ENCODE peak calls at places on chromosomes 2 and 18, in six cellular contexts. W is neuronal stem cell, K is mesendoderm, Z is H9, G is H1, X is IMR-90. M is an unnamed sample.

GRCh38 chr2:45027051-45027450 is 17.8 kb upstream of the SIX2 start:
- DNase-seq in W (no peak), Z (no peak), X (no peak), G (no peak), K (no peak), M (no peak)

GRCh38 chr2:47697000-47697601 is 85.8 kb upstream of the MSH6 start:
- DNase-seq in W (no peak), X (no peak), K (peak), Z (no peak), G (no peak), M (no peak)

GRCh38 chr2:168137510-168138180 is 109.8 kb downstream of the STK39 start:
- DNase-seq in Z (no peak), X (no peak), W (no peak), K (peak), G (no peak), M (no peak)

GRCh38 chr18:49764032-49764431 is 49.3 kb downstream of the ACAA2 start:
- DNase-seq in X (peak), W (no peak), Z (no peak), G (no peak), K (no peak), M (peak)

GRCh38 chr18:3319399-3319798 is 57.5 kb downstream of the MYL12B start:
- DNase-seq in Z (no peak), G (no peak), W (no peak), K (no peak), X (no peak), M (no peak)

GRCh38 chr2:49943944-49944803 is 789.9 kb upstream of the FSHR start:
- DNase-seq in K (no peak), Z (no peak), X (no peak), G (no peak), W (no peak), M (no peak)

GRCh38 chr2:108553181-108553919 is 19.1 kb downstream of the LIMS1 start:
- DNase-seq in Z (no peak), X (no peak), W (no peak), K (no peak), G (no peak), M (peak)

GRCh38 chr2:126244937-126245336 is 411.0 kb upstream of the GYPC start:
- DNase-seq in K (peak), Z (peak), W (peak), X (no peak), G (peak), M (peak)

GRCh38 chr2:113083311-113083710 is 15.5 kb downstream of the IL1F10 start:
- DNase-seq in G (no peak), K (no peak), X (no peak), W (no peak), Z (no peak), M (no peak)

GRCh38 chr2:45439788-45440773 is 171.0 kb downstream of the SRBD1 start:
- DNase-seq in K (no peak), X (peak), Z (no peak), W (no peak), G (no peak), M (no peak)

GRCh38 chr2:37599688-37600525 is 71.5 kb downstream of the CDC42EP3 start:
- DNase-seq in K (no peak), X (no peak), W (no peak), G (no peak), Z (no peak), M (no peak)

GRCh38 chr2:169845016-169845415 is 17.8 kb downstream of the UBR3 start:
- DNase-seq in W (no peak), G (no peak), X (peak), K (no peak), Z (no peak), M (no peak)

GRCh38 chr18:77086656-77087390 is 45.8 kb downstream of the MBP start:
- DNase-seq in X (no peak), Z (no peak), K (no peak), G (no peak), W (no peak), M (peak)

GRCh38 chr2:43251171-43251731 is 24.8 kb upstream of the ZFP36L2 start:
- DNase-seq in G (no peak), Z (no peak), X (peak), W (no peak), K (peak), M (peak)

DNA sequence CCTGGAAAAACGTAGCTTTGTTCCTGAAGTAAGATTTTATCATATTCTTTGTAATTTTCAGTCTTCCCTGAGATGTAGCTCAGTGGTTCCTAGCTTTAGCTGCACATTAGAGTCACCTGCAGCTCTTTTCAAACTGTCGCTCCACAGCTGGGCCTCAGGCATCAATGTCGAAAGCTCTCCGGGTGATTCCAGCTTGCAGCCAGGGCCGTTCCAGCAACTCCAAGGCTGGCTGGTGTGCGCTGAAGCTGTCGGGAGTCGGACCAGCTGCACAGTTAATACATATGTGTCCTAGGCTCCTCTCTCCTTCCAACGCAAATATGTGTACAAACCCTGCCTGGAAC is 609 bp upstream of the ZNF2 start:
- DNase-seq in Z (no peak), K (no peak), G (no peak), X (no peak), W (no peak), M (no peak)
- H4K8ac ChIP-seq in Z (no peak), K (peak), G (peak), X (peak), W (no peak), M (peak)

GRCh38 chr18:51522821-51523220 is 325.3 kb upstream of the MEX3C start:
- DNase-seq in W (no peak), Z (no peak), K (peak), X (no peak), G (no peak), M (no peak)

GRCh38 chr18:51520676-51521180 is 323.2 kb upstream of the MEX3C start:
- DNase-seq in Z (no peak), K (no peak), G (no peak), W (no peak), X (no peak), M (no peak)

GRCh38 chr18:51522338-51522737 is 324.9 kb upstream of the MEX3C start:
- DNase-seq in X (no peak), W (no peak), G (peak), Z (peak), K (peak), M (no peak)

GRCh38 chr18:51525453-51526225 is 328.2 kb upstream of the MEX3C start:
- DNase-seq in K (no peak), G (no peak), Z (no peak), X (no peak), W (no peak), M (no peak)

DNA sequence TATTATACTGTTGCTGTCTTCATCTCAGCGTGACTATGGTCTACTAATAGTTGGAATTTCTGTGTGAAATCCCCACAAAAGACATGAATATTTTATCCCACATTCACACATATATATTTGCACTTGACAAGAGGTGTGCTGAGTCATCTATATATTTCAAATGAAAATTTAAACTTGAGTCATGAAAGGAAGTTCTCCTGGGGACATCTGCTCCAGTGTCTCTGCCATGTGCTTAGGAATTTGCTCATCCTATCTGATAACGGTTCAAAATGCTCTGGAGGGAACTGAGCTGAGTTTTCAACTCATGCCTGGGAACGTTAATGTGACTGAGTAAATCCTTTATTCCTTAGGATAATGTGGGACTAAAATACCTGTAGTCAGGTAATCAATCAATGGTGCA is 326.2 kb upstream of the MEX3C start:
- DNase-seq in X (no peak), W (no peak), K (no peak), G (no peak), Z (no peak), M (no peak)
- H3K4me2 ChIP-seq in X (no peak), W (no peak), K (no peak), G (no peak), Z (no peak), M (no peak)

DNA sequence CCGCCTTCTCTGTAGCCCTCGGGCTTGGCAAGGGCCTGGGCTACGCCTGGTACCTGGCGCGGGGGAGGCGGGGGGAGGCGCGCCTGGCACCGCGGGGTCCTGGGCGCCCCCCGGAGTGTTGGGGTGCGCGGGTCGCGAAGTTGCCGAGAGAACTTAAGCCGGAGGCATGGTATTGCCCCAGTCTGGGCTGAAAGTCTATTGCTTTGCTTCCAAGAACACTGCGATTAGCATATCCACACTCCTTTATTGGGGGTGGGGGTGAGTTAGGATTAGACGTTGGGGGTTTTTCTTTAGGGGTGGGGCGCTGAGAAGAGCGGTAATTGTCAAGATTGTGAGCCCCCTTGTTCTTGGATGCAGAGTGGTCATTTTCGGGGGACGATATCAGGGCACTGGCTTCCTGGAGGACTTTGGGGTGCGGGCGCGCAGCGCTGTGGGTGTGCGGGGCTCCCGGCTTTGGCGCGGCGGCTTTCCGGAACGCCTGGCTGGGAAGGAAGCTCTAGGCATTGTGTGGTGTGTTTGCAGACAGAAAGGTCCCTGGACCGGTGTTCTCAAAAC is 799 bp downstream of the TANC1 start:
- DNase-seq in W (peak), X (no peak), K (no peak), G (no peak), Z (no peak), M (no peak)
- H4K8ac ChIP-seq in W (no peak), X (peak), K (no peak), G (peak), Z (no peak), M (peak)

DNA sequence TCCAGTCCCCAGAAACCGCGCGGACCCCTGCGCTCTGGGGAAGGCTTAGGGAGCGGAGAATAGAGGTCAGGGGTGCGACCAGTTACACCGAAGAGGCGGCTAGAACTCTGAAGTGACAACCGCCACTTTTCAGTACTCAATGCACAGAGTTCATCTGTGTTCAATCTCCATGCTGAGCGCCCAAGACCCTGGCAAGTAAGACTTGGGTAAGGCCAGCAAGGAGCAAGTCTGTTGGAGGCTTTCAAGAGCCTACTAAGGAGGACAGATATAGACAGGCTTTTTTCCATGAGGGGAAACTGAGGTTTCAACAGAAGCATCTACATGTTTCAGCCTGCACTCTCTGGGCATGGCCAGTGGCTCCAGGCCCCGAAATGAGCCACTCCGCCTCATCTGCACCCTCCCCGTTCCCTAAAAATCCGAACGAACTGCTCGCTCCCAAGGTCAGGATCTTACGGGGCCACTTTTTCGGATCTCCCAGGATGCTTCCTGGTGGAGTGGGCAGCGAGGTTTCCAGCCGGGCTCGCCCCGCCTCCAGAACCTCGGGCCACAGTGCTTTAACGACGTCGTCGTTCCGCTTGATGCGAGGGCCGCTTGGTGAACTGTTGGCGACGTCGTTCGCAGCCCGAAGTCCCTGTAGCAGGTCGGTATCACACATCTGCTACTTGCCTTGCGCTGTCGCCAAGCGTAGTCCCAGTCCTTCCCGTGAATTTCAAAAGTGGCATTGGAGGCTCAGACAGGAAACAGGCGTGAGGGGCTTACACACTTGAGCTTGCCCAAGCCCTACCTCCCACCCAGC is 15.5 kb downstream of the EVX2 start:
- DNase-seq in W (no peak), G (no peak), K (no peak), Z (peak), X (no peak), M (no peak)
- H3K4me2 ChIP-seq in W (no peak), G (peak), K (no peak), Z (peak), X (no peak), M (no peak)

DNA sequence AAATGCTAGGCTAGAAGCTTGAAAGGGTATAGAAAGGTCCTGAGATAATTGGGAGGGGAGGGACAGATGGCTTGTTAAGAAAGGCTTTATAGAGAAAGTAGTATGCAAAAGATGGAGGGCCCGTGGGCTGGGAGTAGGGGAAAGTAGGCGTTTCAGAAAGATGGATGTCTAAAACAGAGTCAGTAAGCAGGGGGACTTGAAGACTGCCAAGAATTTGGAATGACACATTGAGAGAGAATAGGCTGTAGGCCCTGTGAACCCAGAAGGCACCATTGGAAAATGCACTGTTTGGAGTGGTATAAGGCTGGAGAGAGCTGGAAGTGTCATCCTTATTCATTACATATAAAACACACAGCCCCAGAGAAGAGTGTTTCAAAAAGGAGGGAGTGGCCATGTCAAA is 872 bp downstream of the PSMG2 start:
- DNase-seq in X (peak), K (peak), W (no peak), G (no peak), Z (no peak), M (peak)
- H4K8ac ChIP-seq in X (no peak), K (no peak), W (no peak), G (no peak), Z (no peak), M (no peak)

DNA sequence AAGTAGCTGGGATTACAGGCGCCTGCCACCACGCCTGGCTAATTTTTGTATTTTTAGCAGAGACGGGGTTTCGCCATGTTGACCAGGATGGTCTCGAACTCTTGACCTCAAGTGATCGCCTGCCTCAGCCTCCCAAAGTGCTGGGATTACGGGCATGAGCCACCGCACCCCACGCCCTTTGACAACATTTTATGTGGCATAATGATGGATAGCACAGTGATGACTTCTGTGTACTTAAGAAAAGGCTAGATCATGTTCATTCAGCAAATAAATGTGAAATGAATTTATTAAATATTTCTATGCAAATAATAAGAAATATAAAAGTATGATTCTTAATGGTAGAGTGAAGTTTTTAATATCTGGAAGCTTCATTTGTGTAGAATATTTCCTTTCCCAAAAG is 2.6 kb upstream of the HTR2B start:
- DNase-seq in Z (no peak), X (no peak), W (no peak), G (no peak), K (no peak), M (no peak)
- H3K4me2 ChIP-seq in Z (no peak), X (no peak), W (no peak), G (no peak), K (no peak), M (no peak)